ENCODE peak calls at places on chromosome 7, in six cellular contexts. P is fibroblast of lung, B is lower leg skin, I is astrocyte of the spinal cord, W is heart left ventricle, E is cardiac muscle cell. Q is an unnamed sample.
A peak's percentile ranks its signal among the peaks of the same experiment; 100 is the strongest.

GRCh38 chr7:41027428-41028115 is 675.3 kb downstream of the INHBA start:
- DNase-seq in I (peak; percentile 96), B (no peak), P (peak; percentile 64), W (no peak), E (peak; percentile 83), Q (no peak)

GRCh38 chr7:23938230-23938629 is 228.2 kb downstream of the STK31 start:
- DNase-seq in I (no peak), B (no peak), P (no peak), W (no peak), E (no peak), Q (no peak)

GRCh38 chr7:102875700-102876192 is 37.1 kb upstream of the LRRC17 start:
- DNase-seq in I (peak; percentile 99), B (no peak), P (peak; percentile 95), W (no peak), E (peak; percentile 94), Q (peak; percentile 55)

GRCh38 chr7:2211259-2211575 is 21.5 kb downstream of the MAD1L1 start:
- DNase-seq in W (no peak), P (no peak), B (no peak), E (no peak), I (no peak), Q (no peak)

GRCh38 chr7:4667776-4668509 is 14.2 kb upstream of the FOXK1 start:
- DNase-seq in I (peak; percentile 97), W (no peak), E (peak; percentile 87), P (peak; percentile 87), B (no peak), Q (no peak)

GRCh38 chr7:128912281-128912680 is 1.8 kb upstream of the KCP start:
- DNase-seq in P (no peak), I (no peak), E (no peak), B (peak; percentile 69), W (no peak), Q (no peak)

GRCh38 chr7:44368455-44368854 is 43.1 kb upstream of the CAMK2B start:
- DNase-seq in W (no peak), B (no peak), E (no peak), I (no peak), P (no peak), Q (no peak)

GRCh38 chr7:7018290-7018689 is 164.1 kb upstream of the C1GALT1 start:
- DNase-seq in W (no peak), P (no peak), B (no peak), I (no peak), E (no peak), Q (no peak)

GRCh38 chr7:80379034-80379433 is 132.8 kb downstream of the GNAT3 start:
- DNase-seq in I (peak; percentile 70), B (no peak), E (peak; percentile 64), W (no peak), P (peak; percentile 80), Q (no peak)

GRCh38 chr7:142797342-142797798 is 26.6 kb downstream of the PRSS2 start:
- DNase-seq in B (peak; percentile 77), E (no peak), I (no peak), W (no peak), P (no peak), Q (peak; percentile 23)

GRCh38 chr7:40572810-40573470 is 438.1 kb downstream of the SUGCT start:
- DNase-seq in E (peak; percentile 78), P (peak; percentile 90), I (peak; percentile 88), W (no peak), B (no peak), Q (no peak)

GRCh38 chr7:4861673-4862072 is at the start of gene PAPOLB:
- DNase-seq in P (no peak), B (no peak), I (no peak), E (peak; percentile 30), W (no peak), Q (peak; percentile 67)

GRCh38 chr7:91940171-91940570 is 491 bp upstream of the AKAP9 start:
- DNase-seq in P (peak; percentile 24), B (no peak), I (peak; percentile 26), W (peak; percentile 20), E (peak; percentile 34), Q (peak; percentile 56)

GRCh38 chr7:13312327-13312726 is 624.9 kb downstream of the ARL4A start:
- DNase-seq in I (no peak), W (no peak), B (no peak), E (no peak), P (no peak), Q (peak; percentile 2)

GRCh38 chr7:92614586-92615237 is 24.5 kb upstream of the FAM133B start:
- DNase-seq in E (peak; percentile 53), P (peak; percentile 75), W (no peak), B (no peak), I (no peak), Q (no peak)

GRCh38 chr7:34162017-34162565 is 256.8 kb downstream of the BMPER start:
- DNase-seq in E (no peak), P (no peak), B (no peak), W (no peak), I (no peak), Q (no peak)

GRCh38 chr7:12701433-12701832 is 14.0 kb downstream of the ARL4A start:
- DNase-seq in B (no peak), P (no peak), E (no peak), I (no peak), W (no peak), Q (no peak)

GRCh38 chr7:150716939-150717338 is 526 bp downstream of the GIMAP1 start:
- DNase-seq in I (no peak), P (no peak), E (no peak), B (no peak), W (no peak), Q (no peak)

GRCh38 chr7:155356323-155357105 is 58.8 kb downstream of the INSIG1 start:
- DNase-seq in E (no peak), W (no peak), I (peak; percentile 25), P (no peak), B (no peak), Q (no peak)

GRCh38 chr7:92075455-92076158 is 58.7 kb downstream of the CYP51A1 start:
- DNase-seq in W (no peak), E (no peak), B (no peak), P (no peak), I (no peak), Q (no peak)

GRCh38 chr7:33072471-33072870 is 9.9 kb upstream of the NT5C3A start:
- DNase-seq in E (peak; percentile 73), I (peak; percentile 65), P (peak; percentile 73), B (no peak), W (peak; percentile 41), Q (no peak)

GRCh38 chr7:85041599-85042216 is 145.1 kb downstream of the SEMA3D start:
- DNase-seq in I (peak; percentile 74), E (peak; percentile 82), W (peak; percentile 39), P (peak; percentile 79), B (peak; percentile 92), Q (peak; percentile 62)

GRCh38 chr7:40105879-40106473 is 28.4 kb downstream of the MPLKIP start:
- DNase-seq in P (peak; percentile 22), B (no peak), I (no peak), E (peak; percentile 40), W (no peak), Q (no peak)

GRCh38 chr7:99459087-99459486 is 6.9 kb downstream of the ATP5MF start:
- DNase-seq in E (peak; percentile 19), I (no peak), W (no peak), B (no peak), P (no peak), Q (peak; percentile 62)
- TF ChIP-seq CTCF in E (peak; percentile 23), I (peak; percentile 40), W (no peak), B (no peak), P (peak; percentile 43), Q (peak; percentile 48)

DNA sequence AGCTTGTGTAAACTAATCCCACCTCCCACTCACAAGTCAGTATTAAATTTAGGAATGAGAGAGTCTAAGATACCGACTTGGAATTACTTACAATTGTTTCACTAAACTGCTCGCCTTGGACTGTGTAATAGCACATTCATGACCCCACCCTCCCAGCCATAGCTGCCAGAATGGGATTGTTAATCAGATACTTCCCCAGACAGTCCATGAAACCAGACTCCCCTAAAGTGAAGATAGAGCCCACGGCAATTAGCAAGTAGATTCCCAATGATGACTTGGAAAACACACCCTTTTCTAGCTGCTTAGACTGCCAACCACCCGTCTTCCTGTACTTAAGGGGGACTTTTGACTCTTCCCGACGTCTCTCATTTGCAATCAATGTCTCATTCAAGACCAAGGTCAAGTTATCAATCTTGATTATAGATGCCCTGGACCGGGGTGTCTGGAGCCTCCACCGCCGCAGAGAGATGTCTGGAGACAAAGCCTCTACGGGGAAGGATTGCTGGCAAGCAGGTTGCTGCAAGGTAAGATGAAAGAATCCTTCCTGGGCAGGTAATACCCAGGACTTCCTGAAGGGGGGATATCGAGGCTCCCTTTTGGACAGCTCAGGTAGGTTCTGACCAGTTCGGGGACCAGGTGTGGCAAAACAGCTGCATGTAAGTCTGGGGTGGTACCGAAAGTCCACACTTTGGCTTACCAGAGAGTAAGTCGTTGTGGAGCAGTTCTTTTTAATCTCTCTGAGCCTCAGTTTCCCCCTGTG is 12.6 kb upstream of the CUX1 start:
- DNase-seq in P (no peak), E (no peak), B (no peak), W (no peak), I (no peak), Q (peak; percentile 36)
- TF ChIP-seq CTCF in P (peak; percentile 22), E (peak; percentile 19), B (no peak), W (no peak), I (peak; percentile 19), Q (peak; percentile 59)

DNA sequence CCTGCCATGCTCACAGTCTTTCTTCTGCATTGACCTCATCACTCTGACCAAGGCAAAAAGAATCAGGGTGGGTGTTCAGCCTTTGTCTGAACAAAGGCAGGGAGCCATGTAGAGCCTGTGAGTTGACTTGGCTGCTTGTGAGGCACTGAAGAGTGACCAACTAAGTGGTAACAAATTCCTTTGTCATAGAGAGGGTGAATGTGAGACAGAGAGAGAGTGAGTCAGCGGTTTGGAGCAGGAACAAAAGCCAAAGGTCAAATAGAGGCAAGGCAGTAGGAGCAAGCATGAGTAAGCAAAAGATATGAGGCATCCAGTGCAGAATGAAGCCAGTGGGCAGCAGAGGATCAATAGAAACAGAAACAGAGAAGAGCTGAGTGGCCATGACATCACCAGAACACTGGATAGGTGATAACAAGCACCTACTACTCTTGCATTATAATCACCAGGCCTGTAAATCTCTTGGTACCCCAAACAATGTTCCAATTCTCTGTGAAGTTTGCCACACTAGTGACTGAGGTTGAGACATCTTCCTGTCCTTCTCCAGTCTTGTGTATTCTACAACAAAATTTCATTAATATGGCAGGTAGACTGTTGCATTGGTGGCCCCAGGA is 116.2 kb upstream of the LAMB4 start:
- DNase-seq in E (peak; percentile 88), P (peak; percentile 94), W (no peak), I (peak; percentile 94), B (no peak), Q (peak; percentile 18)
- TF ChIP-seq CTCF in E (peak; percentile 15), P (peak; percentile 41), W (no peak), I (peak; percentile 26), B (no peak), Q (no peak)

DNA sequence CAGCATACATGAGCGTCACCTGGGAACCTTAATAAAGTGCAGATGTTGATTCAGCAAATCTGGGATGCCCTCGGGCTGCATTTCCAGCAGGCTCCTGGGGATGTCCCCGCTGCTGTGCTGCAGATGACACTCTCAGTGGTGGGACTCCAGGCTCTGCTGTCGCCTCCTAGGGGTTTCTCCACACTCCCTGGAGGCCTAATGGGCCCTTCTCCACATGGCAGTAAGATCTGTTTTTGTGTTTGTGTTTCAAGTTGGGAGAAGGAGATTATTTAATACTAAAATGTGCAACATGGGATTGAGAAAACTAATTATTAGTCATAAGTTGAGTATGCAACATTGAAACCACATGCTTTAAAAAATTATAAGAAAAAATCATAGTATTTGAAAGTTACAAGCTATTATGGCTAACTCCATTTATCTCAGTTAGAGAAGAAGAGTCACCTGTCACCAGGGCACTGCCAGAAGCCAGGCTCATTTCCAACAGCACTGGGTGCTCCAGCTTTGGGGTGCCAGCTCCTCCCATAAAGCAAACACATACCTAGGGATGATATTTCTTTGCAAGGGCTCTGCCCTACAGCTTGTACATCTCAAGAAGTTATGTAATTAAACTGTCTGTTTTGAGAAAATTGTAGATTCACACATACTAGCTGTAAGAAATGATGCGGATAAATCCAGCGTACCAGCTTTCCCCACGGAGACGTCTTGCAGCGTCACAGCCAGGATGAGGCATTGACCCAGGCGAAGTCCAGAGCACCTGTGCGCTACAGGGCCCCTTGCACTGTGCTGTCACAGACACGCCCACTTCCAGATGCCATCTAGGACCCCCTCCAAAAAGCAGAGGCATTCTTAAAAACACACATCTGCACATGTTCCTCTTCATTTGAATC is 106.4 kb downstream of the EGFR start:
- DNase-seq in B (peak; percentile 83), P (peak; percentile 62), W (no peak), I (peak; percentile 29), E (no peak), Q (no peak)
- TF ChIP-seq CTCF in B (no peak), P (peak; percentile 8), W (no peak), I (peak; percentile 7), E (no peak), Q (no peak)

Q was measured in activated CD8-positive, alpha-beta T cell treated with anti-CD3 and anti-CD28 coated beads for 36 hours.